ENCODE peak calls at places on chromosomes 1 and 21, in four cellular contexts. N is Panc1, A is HepG2, W is K562. B is an unnamed sample.

GRCh38 chr1:190436615-190437014 is 41.0 kb downstream of the BRINP3 start:
- DNase-seq in N (peak), A (peak), W (no peak), B (peak)

GRCh38 chr1:218521414-218522169 is 176.5 kb downstream of the TGFB2 start:
- DNase-seq in N (no peak), A (peak), W (peak), B (peak)

GRCh38 chr1:32494711-32495337 is 30.0 kb downstream of the ZBTB8B start:
- DNase-seq in N (no peak), A (peak), W (no peak), B (no peak)

GRCh38 chr1:11858968-11859871 is 475 bp upstream of the NPPB start:
- DNase-seq in N (no peak), A (peak), W (peak), B (no peak)

GRCh38 chr1:78297828-78298227 is 192.9 kb upstream of the PTGFR start:
- DNase-seq in N (no peak), A (no peak), W (no peak), B (no peak)

GRCh38 chr1:203264052-203264501 is 34.6 kb upstream of the CHIT1 start:
- DNase-seq in N (no peak), A (no peak), W (peak), B (no peak)

GRCh38 chr1:241614144-241614543 is 26.0 kb downstream of the CHML start:
- DNase-seq in N (no peak), A (no peak), W (no peak), B (no peak)

GRCh38 chr21:26115899-26116298 is 54.7 kb downstream of the APP start:
- DNase-seq in N (no peak), A (no peak), W (no peak), B (no peak)

GRCh38 chr1:10236405-10237156 is 26.2 kb downstream of the KIF1B start:
- DNase-seq in N (no peak), A (no peak), W (no peak), B (no peak)

GRCh38 chr1:40044065-40044575 is 3.6 kb downstream of the CAP1 start:
- DNase-seq in N (no peak), A (no peak), W (no peak), B (no peak)

GRCh38 chr21:45277101-45278045 is 10.3 kb downstream of the POFUT2 start:
- DNase-seq in N (no peak), A (no peak), W (no peak), B (no peak)

GRCh38 chr1:6581561-6582305 is 1.9 kb downstream of the ZBTB48 start:
- DNase-seq in N (no peak), A (no peak), W (peak), B (no peak)

GRCh38 chr1:197633447-197634039 is 141.7 kb downstream of the DENND1B start:
- DNase-seq in N (no peak), A (no peak), W (no peak), B (no peak)

GRCh38 chr1:214446772-214447556 is 104.4 kb downstream of the PTPN14 start:
- DNase-seq in N (peak), A (peak), W (no peak), B (peak)

GRCh38 chr21:39051561-39051949 is 131.7 kb downstream of the PSMG1 start:
- DNase-seq in N (no peak), A (no peak), W (no peak), B (no peak)

GRCh38 chr1:88885933-88886332 is 5.4 kb downstream of the GTF2B start:
- DNase-seq in N (no peak), A (no peak), W (no peak), B (no peak)

GRCh38 chr1:224852901-224853568 is 76.4 kb upstream of the DNAH14 start:
- DNase-seq in N (peak), A (peak), W (peak), B (peak)

GRCh38 chr1:191022856-191023255 is 545.2 kb upstream of the BRINP3 start:
- DNase-seq in N (no peak), A (no peak), W (no peak), B (no peak)

GRCh38 chr1:223323491-223324484 is 40.2 kb downstream of the SUSD4 start:
- DNase-seq in N (no peak), A (no peak), W (no peak), B (no peak)

GRCh38 chr1:203166192-203166940 is 9.3 kb downstream of the MYBPH start:
- DNase-seq in N (no peak), A (peak), W (peak), B (no peak)

GRCh38 chr1:55143686-55144085 is 71.5 kb downstream of the USP24 start:
- DNase-seq in N (no peak), A (peak), W (peak), B (peak)

GRCh38 chr1:160144921-160145320 is 6.5 kb upstream of the ATP1A4 start:
- DNase-seq in N (no peak), A (no peak), W (no peak), B (no peak)

GRCh38 chr21:39373634-39374033 is 24.7 kb upstream of the HMGN1 start:
- DNase-seq in N (no peak), A (peak), W (no peak), B (no peak)

GRCh38 chr1:224069138-224069537 is 44.8 kb upstream of the FBXO28 start:
- DNase-seq in N (no peak), A (no peak), W (peak), B (no peak)

GRCh38 chr1:160641323-160642280 is 5.2 kb downstream of the SLAMF1 start:
- DNase-seq in N (no peak), A (no peak), W (no peak), B (no peak)

GRCh38 chr1:92298213-92298572 is 594 bp downstream of the GLMN start:
- DNase-seq in N (no peak), A (no peak), W (no peak), B (no peak)

GRCh38 chr1:85629532-85629920 is 49.0 kb downstream of the CCN1 start:
- DNase-seq in N (peak), A (peak), W (no peak), B (no peak)

GRCh38 chr1:53576381-53576801 is 117.2 kb downstream of the DMRTB1 start:
- DNase-seq in N (no peak), A (no peak), W (no peak), B (no peak)

GRCh38 chr1:94284481-94284880 is 47.1 kb upstream of the ARHGAP29 start:
- DNase-seq in N (no peak), A (no peak), W (no peak), B (no peak)

GRCh38 chr1:201538618-201539551 is at the start of gene NAV1:
- DNase-seq in N (no peak), A (no peak), W (peak), B (no peak)

GRCh38 chr1:246246430-246246829 is 260.6 kb downstream of the SMYD3 start:
- DNase-seq in N (no peak), A (no peak), W (no peak), B (no peak)

GRCh38 chr1:37697090-37697489 is 4.8 kb downstream of the CDCA8 start:
- DNase-seq in N (no peak), A (no peak), W (no peak), B (no peak)

GRCh38 chr21:44368711-44369446 is 15.5 kb downstream of the TRPM2 start:
- DNase-seq in N (no peak), A (no peak), W (no peak), B (no peak)

GRCh38 chr1:55716151-55716550 is 501.0 kb upstream of the USP24 start:
- DNase-seq in N (no peak), A (no peak), W (no peak), B (no peak)

GRCh38 chr1:58699011-58699762 is 675 bp downstream of the MYSM1 start:
- DNase-seq in N (no peak), A (no peak), W (no peak), B (no peak)

GRCh38 chr1:64956733-64957441 is 9.5 kb downstream of the JAK1 start:
- DNase-seq in N (no peak), A (no peak), W (peak), B (no peak)

GRCh38 chr1:199690520-199690919 is 337.0 kb upstream of the NR5A2 start:
- DNase-seq in N (no peak), A (no peak), W (no peak), B (no peak)

DNA sequence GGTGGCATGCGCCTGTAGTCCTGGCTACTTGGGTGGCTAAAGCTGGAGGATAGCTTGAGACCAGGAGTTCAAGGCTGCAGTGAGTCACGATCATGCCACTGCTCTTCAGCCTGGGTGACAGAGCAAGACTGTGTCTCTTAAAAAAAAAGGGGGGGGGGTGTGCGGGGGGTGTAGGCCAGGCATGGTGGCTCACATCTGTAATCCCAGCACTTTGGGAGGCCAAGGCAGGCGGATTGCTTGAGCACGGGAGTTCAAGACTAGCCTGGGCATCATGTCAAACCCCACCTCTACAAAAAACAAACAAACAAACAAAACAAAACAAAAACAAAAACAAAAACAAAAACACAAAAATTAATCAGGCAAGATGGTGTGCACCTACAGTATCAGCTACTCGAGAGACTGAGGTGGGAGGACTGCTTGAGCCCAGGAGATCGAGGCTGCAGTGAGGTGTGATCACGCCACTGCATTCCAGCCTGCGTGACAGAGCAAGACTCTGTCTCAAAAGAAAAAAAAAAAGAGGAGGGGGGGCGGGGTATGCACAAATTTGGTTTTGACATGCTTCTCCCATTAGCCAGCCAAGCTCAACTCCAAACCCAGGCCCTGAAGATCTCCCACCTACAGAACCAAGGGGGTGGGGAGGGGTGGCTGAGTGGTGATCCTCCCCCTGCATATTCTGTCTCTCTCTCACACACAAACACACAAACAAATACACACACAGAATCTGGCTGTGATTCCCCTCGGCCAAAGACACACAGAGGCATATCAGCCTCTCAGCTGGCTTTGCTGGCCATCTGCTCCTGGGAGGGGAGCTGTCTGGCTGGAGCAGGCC is 3.1 kb downstream of the PTAFR start:
- DNase-seq in N (no peak), A (peak), W (no peak), B (no peak)
- TF ChIP-seq SIN3A in N (no peak), A (no peak), W (no peak), B (no peak)

GRCh38 chr1:74693473-74693872 is 19.9 kb upstream of the ERICH3 start:
- DNase-seq in N (peak), A (peak), W (no peak), B (no peak)

GRCh38 chr1:74684301-74684700 is 10.7 kb upstream of the ERICH3 start:
- DNase-seq in N (no peak), A (no peak), W (no peak), B (no peak)

GRCh38 chr1:74690909-74691308 is 17.3 kb upstream of the ERICH3 start:
- DNase-seq in N (no peak), A (no peak), W (no peak), B (no peak)

GRCh38 chr1:74686941-74687340 is 13.3 kb upstream of the ERICH3 start:
- DNase-seq in N (no peak), A (no peak), W (no peak), B (no peak)

GRCh38 chr1:74689800-74690696 is 16.5 kb upstream of the ERICH3 start:
- DNase-seq in N (peak), A (peak), W (peak), B (peak)
- TF ChIP-seq SIN3A in N (no peak), A (no peak), W (no peak), B (no peak)

DNA sequence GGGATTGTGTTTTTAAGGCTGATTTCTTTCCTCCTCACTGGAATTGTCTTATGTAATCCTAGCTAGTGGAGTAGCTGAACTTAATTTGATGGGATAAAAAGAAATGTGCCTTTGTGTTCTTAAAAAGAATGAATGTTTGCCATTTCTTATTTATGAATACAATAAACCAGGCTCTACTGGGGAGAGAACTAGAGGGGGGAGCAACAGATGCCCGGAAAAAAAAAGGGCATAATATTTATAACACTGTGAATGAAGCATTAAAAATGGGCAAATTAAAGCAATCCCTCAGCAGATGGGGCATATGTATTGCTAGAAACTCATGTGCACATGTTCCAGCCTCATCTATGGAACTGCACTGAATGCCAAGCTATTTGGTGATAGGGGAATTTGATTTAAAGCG is 42.2 kb upstream of the KCNJ6 start:
- DNase-seq in N (no peak), A (no peak), W (no peak), B (no peak)
- TF ChIP-seq SIN3A in N (no peak), A (no peak), W (no peak), B (no peak)

DNA sequence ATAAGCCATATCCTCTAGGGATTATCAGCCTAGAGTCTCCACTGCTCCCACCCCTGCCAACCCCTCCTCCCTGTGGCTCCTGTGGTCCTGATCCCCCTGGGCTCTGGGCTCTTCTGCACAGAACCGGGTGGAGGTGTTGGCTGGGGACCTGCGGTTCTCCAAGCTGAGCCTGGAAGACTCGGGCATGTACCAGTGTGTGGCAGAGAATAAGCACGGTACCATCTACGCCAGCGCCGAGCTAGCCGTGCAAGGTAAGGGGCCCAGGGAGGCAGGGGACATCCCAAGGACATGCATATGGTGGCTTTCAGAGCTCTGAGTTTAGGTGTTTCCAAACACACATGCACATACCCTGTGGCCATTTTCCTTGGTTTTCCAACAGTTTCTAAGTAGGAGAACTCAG is 19.3 kb downstream of the CNTN2 start:
- DNase-seq in N (no peak), A (no peak), W (no peak), B (no peak)
- TF ChIP-seq SIN3A in N (no peak), A (no peak), W (no peak), B (no peak)

GRCh38 chr1:905811-906531 is 17.8 kb upstream of the SAMD11 start:
- DNase-seq in N (no peak), A (no peak), W (peak), B (no peak)

GRCh38 chr1:905071-905749 is 18.5 kb upstream of the SAMD11 start:
- DNase-seq in N (no peak), A (no peak), W (peak), B (no peak)

GRCh38 chr1:907611-908451 is 15.9 kb upstream of the SAMD11 start:
- DNase-seq in N (no peak), A (no peak), W (no peak), B (no peak)

GRCh38 chr1:904271-904950 is 19.3 kb upstream of the SAMD11 start:
- DNase-seq in N (peak), A (no peak), W (peak), B (peak)

GRCh38 chr1:906532-907420 is 16.9 kb upstream of the SAMD11 start:
- DNase-seq in N (no peak), A (no peak), W (peak), B (peak)
- TF ChIP-seq SIN3A in N (no peak), A (no peak), W (no peak), B (no peak)

GRCh38 chr1:204565617-204566582 is 49.7 kb downstream of the MDM4 start:
- DNase-seq in N (peak), A (peak), W (peak), B (peak)
- TF ChIP-seq SIN3A in N (no peak), A (no peak), W (no peak), B (no peak)

B was measured in HCT116.